ENCODE peak calls at places on chromosomes 12 and 14, in eight cellular contexts. C is stimulated activated naive CD8-positive, alpha-beta T cell treated with anti-CD3 and anti-CD28 coated beads, Interleukin-15, Interleukin-2, amounts not matched to agents 100 U/mL and 50 U/mL, for 24 hours; L is pancreas; D is stimulated activated CD4-positive, alpha-beta T cell treated with anti-CD3 and anti-CD28 coated beads, Interleukin-4, amount 100 ng/mL, for 24 hours; M is frontal cortex; S is endothelial cell; G is T-helper 2 cell; V is Panc1. Z is an unnamed sample.

GRCh38 chr12:64723630-64724029 is 35.6 kb downstream of the GNS start:
- DNase-seq in M (no peak), G (no peak), L (no peak), D (no peak), V (no peak), S (no peak), C (no peak), Z (no peak)

GRCh38 chr12:4648099-4648498 is 752 bp downstream of the AKAP3 start:
- DNase-seq in S (no peak), G (no peak), M (no peak), L (no peak), D (no peak), C (no peak), V (no peak), Z (no peak)

GRCh38 chr12:131370321-131370720 is 340.6 kb upstream of the SFSWAP start:
- DNase-seq in G (no peak), D (no peak), V (no peak), S (no peak), C (no peak), M (no peak), L (no peak), Z (no peak)

GRCh38 chr12:6788972-6789905 is at the start of gene CD4:
- DNase-seq in D (peak; percentile 81), S (no peak), L (no peak), C (peak; percentile 68), M (no peak), G (no peak), V (no peak), Z (no peak)

GRCh38 chr14:90519262-90519920 is 122.6 kb downstream of the CALM1 start:
- DNase-seq in D (no peak), M (no peak), C (no peak), S (no peak), V (no peak), G (no peak), L (no peak), Z (no peak)

GRCh38 chr14:100677925-100678765 is 48.5 kb upstream of the DLK1 start:
- DNase-seq in D (no peak), C (no peak), S (no peak), L (no peak), G (no peak), V (no peak), M (peak; percentile 58), Z (no peak)

GRCh38 chr14:78227466-78228077 is 57.4 kb downstream of the NRXN3 start:
- DNase-seq in L (no peak), S (no peak), C (no peak), D (no peak), V (no peak), M (no peak), G (no peak), Z (no peak)

GRCh38 chr14:76456200-76456599 is 80.3 kb downstream of the ESRRB start:
- DNase-seq in M (peak; percentile 28), C (peak; percentile 60), L (no peak), V (no peak), D (peak; percentile 30), S (peak; percentile 69), G (no peak), Z (no peak)